ENCODE peak calls at places on chromosomes 7 and 10, in nine cellular contexts. X is left ventricle myocardium inferior, H is kidney epithelial cell, L is Panc1, M is Peyer's patch, C is AG09309, I is small intestine, A is skeletal muscle cell, V is heart left ventricle. Q is an unnamed sample.

GRCh38 chr7:54663603-54664234 is 95.3 kb downstream of the SEC61G start:
- DNase-seq in X (no peak), H (no peak), L (no peak), M (no peak), C (no peak), I (no peak), A (no peak), V (no peak), Q (no peak)

GRCh38 chr10:12412671-12413368 is 63.5 kb downstream of the CAMK1D start:
- DNase-seq in X (no peak), H (no peak), L (no peak), M (no peak), C (no peak), I (no peak), A (no peak), V (no peak), Q (no peak)

GRCh38 chr10:36671607-36672006 is 453.8 kb upstream of the ANKRD30A start:
- DNase-seq in X (no peak), H (no peak), L (no peak), M (no peak), C (peak; percentile 51), I (no peak), A (no peak), V (no peak), Q (peak; percentile 59)

GRCh38 chr7:151366141-151366871 is 24.7 kb downstream of the NUB1 start:
- DNase-seq in X (no peak), H (no peak), L (no peak), M (peak; percentile 7), C (no peak), I (no peak), A (no peak), V (no peak), Q (no peak)

GRCh38 chr10:43105119-43105792 is 28.4 kb downstream of the RET start:
- DNase-seq in X (peak; percentile 77), H (peak; percentile 9), L (peak; percentile 45), M (peak; percentile 63), C (no peak), I (peak; percentile 52), A (no peak), V (peak; percentile 71), Q (no peak)

GRCh38 chr10:50809596-50809995 is 69.9 kb downstream of the ASAH2B start:
- DNase-seq in X (no peak), H (no peak), L (no peak), M (no peak), C (no peak), I (no peak), A (no peak), V (no peak), Q (no peak)

GRCh38 chr7:158145370-158145769 is 442.3 kb downstream of the PTPRN2 start:
- DNase-seq in X (no peak), H (no peak), L (no peak), M (no peak), C (no peak), I (no peak), A (no peak), V (no peak), Q (no peak)

GRCh38 chr7:158955146-158955870 is 99.0 kb downstream of the DYNC2I1 start:
- DNase-seq in X (no peak), H (no peak), L (no peak), M (no peak), C (no peak), I (no peak), A (no peak), V (no peak), Q (no peak)

GRCh38 chr7:75842836-75843446 is 29.3 kb upstream of the CCL24 start:
- DNase-seq in X (no peak), H (peak; percentile 23), L (peak; percentile 47), M (no peak), C (peak; percentile 63), I (peak; percentile 13), A (peak; percentile 84), V (no peak), Q (peak; percentile 42)

GRCh38 chr10:100858742-100859141 is 54.0 kb upstream of the SLF2 start:
- DNase-seq in X (no peak), H (no peak), L (no peak), M (no peak), C (no peak), I (no peak), A (no peak), V (no peak), Q (no peak)

GRCh38 chr7:131007439-131008330 is 273.7 kb upstream of the KLF14 start:
- DNase-seq in X (peak; percentile 40), H (no peak), L (peak; percentile 88), M (peak; percentile 73), C (no peak), I (peak; percentile 95), A (no peak), V (peak; percentile 58), Q (no peak)

GRCh38 chr7:9189683-9190082 is 756.3 kb downstream of the NXPH1 start:
- DNase-seq in X (no peak), H (no peak), L (no peak), M (no peak), C (no peak), I (no peak), A (no peak), V (no peak), Q (no peak)

DNA sequence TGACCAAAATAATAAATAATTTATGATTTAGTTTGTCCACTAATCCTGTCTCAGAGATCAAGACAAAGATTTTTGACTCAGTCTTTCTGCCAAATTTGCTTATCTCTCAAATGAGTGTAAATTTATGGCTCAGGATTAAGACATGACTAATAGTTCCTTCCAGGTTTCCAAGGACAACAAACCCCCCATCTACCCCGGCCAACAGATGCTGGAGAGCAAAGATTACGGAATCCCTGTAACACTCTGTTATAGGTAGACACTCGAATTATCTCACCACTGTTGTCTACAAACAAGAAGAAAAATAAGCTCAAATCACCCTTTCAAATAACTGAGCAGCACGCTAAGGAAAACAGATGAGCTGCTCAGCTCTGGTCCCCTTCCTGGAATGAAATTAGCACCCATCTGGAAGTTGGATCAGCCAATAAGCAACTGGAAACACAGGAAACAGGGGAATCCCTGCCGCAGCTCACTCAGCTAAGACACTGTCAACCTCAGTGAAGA is 56.8 kb upstream of the SVIL start:
- DNase-seq in X (no peak), H (no peak), L (peak; percentile 12), M (no peak), C (peak; percentile 23), I (peak; percentile 3), A (peak; percentile 12), V (peak; percentile 27), Q (no peak)
- H3K4me3 ChIP-seq in X (peak overlapping the region; percentile 28), H (no peak overlapping the region), L (peak overlapping the region; percentile 32), M (no peak overlapping the region), C (no peak overlapping the region), I (no peak overlapping the region), A (peak overlapping the region; percentile 17), V (no peak overlapping the region), Q (peak overlapping the region; percentile 26)

GRCh38 chr7:952548-953441 is 1.7 kb downstream of the ADAP1 start:
- DNase-seq in X (peak; percentile 8), H (no peak), L (no peak), M (no peak), C (no peak), I (peak; percentile 35), A (no peak), V (no peak), Q (no peak)

GRCh38 chr7:956031-956430 is 1.6 kb upstream of the ADAP1 start:
- DNase-seq in X (peak; percentile 10), H (no peak), L (no peak), M (no peak), C (no peak), I (no peak), A (no peak), V (no peak), Q (no peak)

GRCh38 chr7:951881-952547 is 2.5 kb downstream of the ADAP1 start:
- DNase-seq in X (peak; percentile 14), H (no peak), L (no peak), M (no peak), C (no peak), I (no peak), A (no peak), V (no peak), Q (no peak)

GRCh38 chr7:954330-955238 is at the start of gene ADAP1:
- DNase-seq in X (peak; percentile 44), H (no peak), L (no peak), M (no peak), C (no peak), I (peak; percentile 68), A (no peak), V (peak; percentile 56), Q (no peak)

GRCh38 chr7:953547-954327 is 743 bp downstream of the ADAP1 start:
- DNase-seq in X (peak; percentile 57), H (no peak), L (no peak), M (no peak), C (no peak), I (peak; percentile 90), A (no peak), V (no peak), Q (no peak)
- H3K4me3 ChIP-seq in X (peak overlapping the region; percentile 67), H (peak overlapping the region; percentile 34), L (peak overlapping the region; percentile 44), M (peak overlapping the region; percentile 54), C (no peak overlapping the region), I (peak overlapping the region; percentile 90), A (peak overlapping the region; percentile 30), V (peak overlapping the region; percentile 73), Q (peak overlapping the region; percentile 41)

GRCh38 chr10:119871881-119872609 is 598 bp downstream of the MCMBP start:
- DNase-seq in X (peak; percentile 51), H (no peak), L (no peak), M (peak; percentile 48), C (no peak), I (peak; percentile 66), A (no peak), V (peak; percentile 54), Q (no peak)

GRCh38 chr10:119862524-119862923 is 10.1 kb downstream of the MCMBP start:
- DNase-seq in X (no peak), H (no peak), L (no peak), M (no peak), C (no peak), I (no peak), A (no peak), V (no peak), Q (no peak)

GRCh38 chr10:119863951-119864565 is 8.6 kb downstream of the MCMBP start:
- DNase-seq in X (no peak), H (no peak), L (no peak), M (no peak), C (no peak), I (no peak), A (no peak), V (no peak), Q (no peak)

GRCh38 chr10:119865699-119866240 is 6.9 kb downstream of the MCMBP start:
- DNase-seq in X (no peak), H (no peak), L (no peak), M (no peak), C (no peak), I (no peak), A (no peak), V (no peak), Q (no peak)

GRCh38 chr10:119867317-119867716 is 5.3 kb downstream of the MCMBP start:
- DNase-seq in X (no peak), H (no peak), L (no peak), M (no peak), C (no peak), I (no peak), A (no peak), V (no peak), Q (no peak)
- H3K4me3 ChIP-seq in X (no peak overlapping the region), H (no peak overlapping the region), L (no peak overlapping the region), M (no peak overlapping the region), C (no peak overlapping the region), I (no peak overlapping the region), A (no peak overlapping the region), V (no peak overlapping the region), Q (no peak overlapping the region)

DNA sequence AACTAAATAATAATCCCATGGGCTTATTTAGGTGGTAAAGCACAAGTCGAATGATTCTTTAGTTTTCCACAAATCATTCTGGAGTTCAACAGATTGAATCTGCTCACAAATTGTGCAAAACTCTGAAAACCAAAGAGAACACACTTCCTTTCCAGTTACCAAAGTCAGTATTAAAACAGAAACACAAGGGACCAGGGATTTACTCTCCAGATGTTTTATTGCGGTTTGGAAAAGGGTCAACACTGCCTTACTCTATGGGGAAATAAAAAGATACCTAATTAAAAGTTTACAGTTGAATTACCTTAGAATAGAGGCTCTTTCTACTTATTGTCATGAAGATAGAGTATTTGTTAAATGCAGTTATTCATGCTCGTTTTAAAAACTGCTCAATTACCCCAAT is 8.6 kb downstream of the LAMB1 start:
- DNase-seq in X (no peak), H (no peak), L (no peak), M (no peak), C (no peak), I (no peak), A (no peak), V (no peak), Q (no peak)
- H3K4me3 ChIP-seq in X (no peak overlapping the region), H (no peak overlapping the region), L (no peak overlapping the region), M (no peak overlapping the region), C (no peak overlapping the region), I (no peak overlapping the region), A (no peak overlapping the region), V (no peak overlapping the region), Q (no peak overlapping the region)

Q was measured in AG04449.